ENCODE peak calls at places on chromosomes 5 and 9, in six cellular contexts. One of them, this sample, is unnamed.
A peak's percentile ranks its signal among the peaks of the same experiment; 100 is the strongest.

GRCh38 chr5:125826214-125826613 is 597.0 kb upstream of the GRAMD2B start:
- DNase-seq in SW480: no peak
- DNase-seq in nucleus accumbens: no peak
- DNase-seq in SHP77: no peak
- DNase-seq in non-pigmented ciliary epithelial cell: no peak
- DNase-seq in anterior cingulate cortex: no peak
- DNase-seq in this sample: no peak

GRCh38 chr5:38382898-38383297 is 124.5 kb downstream of the EGFLAM start:
- DNase-seq in SW480: peak; percentile 69
- DNase-seq in nucleus accumbens: peak; percentile 7
- DNase-seq in SHP77: peak; percentile 93
- DNase-seq in non-pigmented ciliary epithelial cell: peak; percentile 14
- DNase-seq in anterior cingulate cortex: peak; percentile 13
- DNase-seq in this sample: peak; percentile 61

GRCh38 chr5:177429248-177430045 is 3.0 kb downstream of the GRK6 start:
- DNase-seq in SW480: peak; percentile 57
- DNase-seq in nucleus accumbens: no peak
- DNase-seq in SHP77: no peak
- DNase-seq in non-pigmented ciliary epithelial cell: no peak
- DNase-seq in anterior cingulate cortex: no peak
- DNase-seq in this sample: no peak

GRCh38 chr9:10366171-10366779 is 246.5 kb downstream of the PTPRD start:
- DNase-seq in SW480: peak; percentile 15
- DNase-seq in nucleus accumbens: no peak
- DNase-seq in SHP77: peak; percentile 3
- DNase-seq in non-pigmented ciliary epithelial cell: peak; percentile 6
- DNase-seq in anterior cingulate cortex: no peak
- DNase-seq in this sample: no peak

GRCh38 chr9:4490705-4491620 is 695 bp downstream of the SLC1A1 start:
- DNase-seq in SW480: no peak
- DNase-seq in nucleus accumbens: no peak
- DNase-seq in SHP77: no peak
- DNase-seq in non-pigmented ciliary epithelial cell: no peak
- DNase-seq in anterior cingulate cortex: no peak
- DNase-seq in this sample: peak; percentile 27

GRCh38 chr5:179777909-179778308 is 15.9 kb upstream of the LTC4S start:
- DNase-seq in SW480: no peak
- DNase-seq in nucleus accumbens: no peak
- DNase-seq in SHP77: no peak
- DNase-seq in non-pigmented ciliary epithelial cell: no peak
- DNase-seq in anterior cingulate cortex: no peak
- DNase-seq in this sample: no peak

GRCh38 chr9:93950619-93951601 is 4.2 kb downstream of the BARX1 start:
- DNase-seq in SW480: no peak
- DNase-seq in nucleus accumbens: no peak
- DNase-seq in SHP77: no peak
- DNase-seq in non-pigmented ciliary epithelial cell: no peak
- DNase-seq in anterior cingulate cortex: no peak
- DNase-seq in this sample: no peak

GRCh38 chr9:124774131-124774978 is 2.6 kb upstream of the OLFML2A start:
- DNase-seq in SW480: peak; percentile 72
- DNase-seq in nucleus accumbens: peak; percentile 66
- DNase-seq in SHP77: peak; percentile 58
- DNase-seq in non-pigmented ciliary epithelial cell: no peak
- DNase-seq in anterior cingulate cortex: peak; percentile 55
- DNase-seq in this sample: peak; percentile 84

GRCh38 chr9:130297371-130297770 is 31.8 kb downstream of the HMCN2 start:
- DNase-seq in SW480: no peak
- DNase-seq in nucleus accumbens: no peak
- DNase-seq in SHP77: no peak
- DNase-seq in non-pigmented ciliary epithelial cell: no peak
- DNase-seq in anterior cingulate cortex: no peak
- DNase-seq in this sample: no peak

GRCh38 chr5:82147860-82148573 is 130.1 kb downstream of the RPS23 start:
- DNase-seq in SW480: no peak
- DNase-seq in nucleus accumbens: no peak
- DNase-seq in SHP77: no peak
- DNase-seq in non-pigmented ciliary epithelial cell: peak; percentile 41
- DNase-seq in anterior cingulate cortex: no peak
- DNase-seq in this sample: no peak

GRCh38 chr5:78077369-78078068 is 217.0 kb downstream of the AP3B1 start:
- DNase-seq in SW480: no peak
- DNase-seq in nucleus accumbens: no peak
- DNase-seq in SHP77: no peak
- DNase-seq in non-pigmented ciliary epithelial cell: no peak
- DNase-seq in anterior cingulate cortex: no peak
- DNase-seq in this sample: no peak

GRCh38 chr5:96093890-96094381 is 132.3 kb upstream of the ELL2 start:
- DNase-seq in SW480: peak; percentile 16
- DNase-seq in nucleus accumbens: no peak
- DNase-seq in SHP77: no peak
- DNase-seq in non-pigmented ciliary epithelial cell: no peak
- DNase-seq in anterior cingulate cortex: no peak
- DNase-seq in this sample: no peak

GRCh38 chr5:125412051-125412560 is 665.7 kb upstream of the ZNF608 start:
- DNase-seq in SW480: no peak
- DNase-seq in nucleus accumbens: no peak
- DNase-seq in SHP77: peak; percentile 36
- DNase-seq in non-pigmented ciliary epithelial cell: no peak
- DNase-seq in anterior cingulate cortex: peak; percentile 32
- DNase-seq in this sample: no peak

GRCh38 chr5:159330131-159330530 is at the start of gene IL12B:
- DNase-seq in SW480: peak; percentile 46
- DNase-seq in nucleus accumbens: no peak
- DNase-seq in SHP77: peak; percentile 31
- DNase-seq in non-pigmented ciliary epithelial cell: no peak
- DNase-seq in anterior cingulate cortex: no peak
- DNase-seq in this sample: no peak

GRCh38 chr5:51684794-51685355 is 301.6 kb downstream of the ISL1 start:
- DNase-seq in SW480: no peak
- DNase-seq in nucleus accumbens: no peak
- DNase-seq in SHP77: no peak
- DNase-seq in non-pigmented ciliary epithelial cell: no peak
- DNase-seq in anterior cingulate cortex: no peak
- DNase-seq in this sample: no peak

GRCh38 chr9:73165911-73166310 is 14.2 kb downstream of the ANXA1 start:
- DNase-seq in SW480: no peak
- DNase-seq in nucleus accumbens: no peak
- DNase-seq in SHP77: no peak
- DNase-seq in non-pigmented ciliary epithelial cell: no peak
- DNase-seq in anterior cingulate cortex: no peak
- DNase-seq in this sample: no peak

This sample was measured in posterior cingulate gyrus.